ENCODE peak calls at places on chromosomes 7 and 10, in five cellular contexts. J, Q, E, S and H are unnamed samples.

GRCh38 chr7:43764039-43764789 is 5.7 kb downstream of the BLVRA start:
- DNase-seq in J (no peak), Q (no peak), E (peak; percentile 53), S (peak; percentile 86), H (no peak)

GRCh38 chr7:33601884-33602283 is 303.5 kb upstream of the BMPER start:
- DNase-seq in J (no peak), Q (no peak), E (no peak), S (no peak), H (no peak)

GRCh38 chr7:29123611-29124190 is 22.6 kb downstream of the CPVL start:
- DNase-seq in J (no peak), Q (no peak), E (no peak), S (no peak), H (no peak)

GRCh38 chr7:158828343-158829020 is 827 bp downstream of the ESYT2 start:
- DNase-seq in J (no peak), Q (peak; percentile 32), E (peak; percentile 30), S (peak; percentile 75), H (no peak)

GRCh38 chr10:72338180-72338579 is 16.5 kb downstream of the DNAJB12 start:
- DNase-seq in J (no peak), Q (no peak), E (no peak), S (no peak), H (no peak)

GRCh38 chr10:96275685-96276418 is 4.5 kb upstream of the BLNK start:
- DNase-seq in J (no peak), Q (no peak), E (no peak), S (peak; percentile 51), H (no peak)

GRCh38 chr10:112227331-112227961 is 43.9 kb upstream of the GPAM start:
- DNase-seq in J (no peak), Q (no peak), E (peak; percentile 44), S (peak; percentile 54), H (peak; percentile 62)

GRCh38 chr7:2472744-2473143 is 3.5 kb downstream of the GRIFIN start:
- DNase-seq in J (no peak), Q (no peak), E (no peak), S (no peak), H (no peak)

GRCh38 chr10:129035052-129035805 is 431.8 kb upstream of the MGMT start:
- DNase-seq in J (no peak), Q (no peak), E (no peak), S (no peak), H (no peak)

GRCh38 chr10:126013489-126014281 is 117.3 kb downstream of the FANK1 start:
- DNase-seq in J (no peak), Q (no peak), E (peak; percentile 97), S (no peak), H (peak; percentile 73)

GRCh38 chr10:18179901-18180300 is 39.7 kb downstream of the CACNB2 start:
- DNase-seq in J (no peak), Q (no peak), E (peak; percentile 87), S (no peak), H (peak; percentile 56)

GRCh38 chr7:98354511-98355249 is 46.2 kb downstream of the BAIAP2L1 start:
- DNase-seq in J (no peak), Q (no peak), E (peak; percentile 91), S (peak; percentile 75), H (peak; percentile 40)

GRCh38 chr10:82558208-82558607 is 683.2 kb downstream of the NRG3 start:
- DNase-seq in J (no peak), Q (no peak), E (peak; percentile 20), S (no peak), H (peak; percentile 4)

GRCh38 chr7:114921636-114922150 is at the start of gene MDFIC:
- DNase-seq in J (no peak), Q (no peak), E (no peak), S (peak; percentile 43), H (no peak)

GRCh38 chr7:33904680-33905388 is 505 bp upstream of the BMPER start:
- DNase-seq in J (no peak), Q (peak; percentile 45), E (peak; percentile 57), S (peak; percentile 44), H (no peak)

GRCh38 chr7:17581301-17581700 is 282.8 kb downstream of the AHR start:
- DNase-seq in J (no peak), Q (no peak), E (no peak), S (no peak), H (no peak)

GRCh38 chr7:71824356-71824755 is 587.8 kb downstream of the CALN1 start:
- DNase-seq in J (no peak), Q (no peak), E (peak; percentile 87), S (no peak), H (peak; percentile 36)

GRCh38 chr7:2399848-2400587 is 3.4 kb upstream of the CHST12 start:
- DNase-seq in J (no peak), Q (no peak), E (peak; percentile 97), S (peak; percentile 79), H (peak; percentile 93)

GRCh38 chr7:101386558-101387199 is 24.0 kb downstream of the COL26A1 start:
- DNase-seq in J (no peak), Q (peak; percentile 30), E (peak; percentile 21), S (no peak), H (peak; percentile 47)

DNA sequence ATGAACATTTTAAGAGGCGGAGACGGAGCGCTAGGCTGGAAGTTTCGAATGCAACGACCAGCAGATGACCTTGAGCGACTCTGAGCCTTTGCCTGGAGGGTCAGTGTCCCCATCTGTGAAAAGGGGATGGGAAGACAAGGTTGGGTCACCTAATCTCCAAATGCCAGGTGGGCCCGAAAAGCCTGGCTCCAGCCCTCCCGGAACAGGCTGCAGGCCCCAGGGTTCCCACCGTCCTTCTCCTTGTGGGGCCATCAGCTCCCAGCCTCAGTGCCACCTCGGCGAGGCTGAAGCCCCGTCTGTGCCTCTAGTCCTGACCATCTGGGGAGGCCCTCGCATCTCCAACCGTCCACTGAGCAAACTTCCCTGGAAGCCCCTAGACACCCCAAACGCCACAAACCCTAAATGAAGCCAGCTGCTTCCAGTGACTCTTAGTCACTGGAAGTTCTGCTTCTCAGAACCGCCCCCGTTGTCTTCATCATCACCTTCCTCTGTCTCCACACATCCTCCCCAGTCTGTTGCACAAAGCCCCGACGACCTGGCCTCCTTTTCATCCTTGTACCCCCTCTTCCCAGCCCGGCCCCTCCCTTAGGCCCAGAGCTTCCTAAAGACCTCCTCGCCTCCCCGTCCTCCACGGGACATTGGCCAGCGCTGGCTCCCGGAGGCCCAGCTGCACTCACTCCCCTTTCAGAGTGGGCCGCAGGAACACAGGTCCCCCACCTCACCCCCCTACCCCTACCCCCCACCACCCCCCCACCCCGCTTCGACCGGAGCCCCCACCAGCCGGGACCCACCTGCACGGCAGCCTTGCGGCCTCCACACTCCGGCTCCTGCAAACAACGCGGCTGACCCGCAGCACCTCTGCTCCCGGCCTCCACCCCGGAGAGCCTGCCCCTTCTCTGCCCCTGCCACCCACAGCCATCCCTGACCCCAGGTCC is 1.0 kb upstream of the DIP2C start:
- DNase-seq in J (no peak), Q (no peak), E (peak; percentile 17), S (no peak), H (no peak)
- H3K4me3 ChIP-seq in J (no peak overlapping the region), Q (peak overlapping the region; percentile 81), E (peak overlapping the region; percentile 40), S (peak overlapping the region; percentile 55), H (peak overlapping the region; percentile 56)

GRCh38 chr7:44982970-44983369 is 4.2 kb upstream of the MYO1G start:
- DNase-seq in J (no peak), Q (no peak), E (no peak), S (no peak), H (no peak)

GRCh38 chr7:44985033-44985695 is 6.3 kb upstream of the MYO1G start:
- DNase-seq in J (no peak), Q (no peak), E (no peak), S (no peak), H (no peak)

GRCh38 chr7:44983742-44984477 is 5.1 kb upstream of the MYO1G start:
- DNase-seq in J (no peak), Q (no peak), E (no peak), S (no peak), H (no peak)

GRCh38 chr7:44985900-44986217 is 7.0 kb upstream of the MYO1G start:
- DNase-seq in J (no peak), Q (no peak), E (no peak), S (no peak), H (no peak)

DNA sequence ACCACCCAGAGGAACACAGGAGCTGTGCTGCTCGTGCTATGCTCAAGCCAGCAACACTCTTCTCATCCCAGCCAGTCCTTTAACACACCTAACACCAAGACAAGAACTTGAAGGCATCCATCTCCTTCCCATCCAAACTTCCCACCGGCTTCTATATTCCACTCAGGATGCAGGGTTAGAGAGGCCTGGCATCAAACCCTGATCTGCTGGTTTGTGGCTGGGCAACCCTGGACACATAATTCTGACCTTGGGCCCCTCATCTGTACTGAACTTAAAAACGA is 5.6 kb upstream of the MYO1G start:
- DNase-seq in J (no peak), Q (no peak), E (no peak), S (no peak), H (no peak)
- H3K4me3 ChIP-seq in J (peak overlapping the region; percentile 99), Q (no peak overlapping the region), E (no peak overlapping the region), S (no peak overlapping the region), H (peak overlapping the region; percentile 12)

DNA sequence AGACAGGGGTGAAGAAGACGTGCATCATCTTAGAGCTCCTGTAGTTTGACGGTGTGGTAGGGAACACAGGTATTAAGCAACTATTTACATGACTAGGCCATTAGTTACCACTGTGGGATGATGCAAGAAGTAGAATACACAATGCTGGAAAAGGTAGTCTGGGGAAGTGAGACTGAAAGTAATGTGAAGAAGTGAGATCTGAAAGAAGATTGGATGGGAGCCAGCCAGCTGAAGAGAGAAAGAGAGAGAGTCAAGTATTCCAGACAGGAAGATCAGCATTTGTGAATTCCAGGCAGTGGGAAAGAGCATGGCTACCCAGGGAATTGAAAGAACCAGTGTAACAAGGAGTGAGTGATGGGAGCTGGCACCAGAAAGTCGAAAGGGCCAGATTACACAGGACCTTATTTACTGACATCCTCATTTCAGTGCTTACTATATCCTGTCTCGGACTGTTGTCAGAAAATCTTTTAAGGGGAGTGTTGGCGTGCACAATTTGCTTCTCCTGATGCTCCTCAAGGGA is 4.0 kb upstream of the CFAP58 start:
- DNase-seq in J (no peak), Q (no peak), E (peak; percentile 67), S (no peak), H (peak; percentile 74)
- H3K4me3 ChIP-seq in J (no peak overlapping the region), Q (no peak overlapping the region), E (no peak overlapping the region), S (peak overlapping the region; percentile 22), H (no peak overlapping the region)

GRCh38 chr10:119210633-119211032 is 3.3 kb downstream of the GRK5 start:
- DNase-seq in J (no peak), Q (no peak), E (no peak), S (no peak), H (no peak)

GRCh38 chr10:119209736-119210355 is 2.5 kb downstream of the GRK5 start:
- DNase-seq in J (no peak), Q (no peak), E (peak; percentile 27), S (no peak), H (no peak)

GRCh38 chr10:119207713-119208552 is 562 bp downstream of the GRK5 start:
- DNase-seq in J (no peak), Q (peak; percentile 58), E (peak; percentile 64), S (peak; percentile 68), H (no peak)

GRCh38 chr10:119208553-119208940 is 1.2 kb downstream of the GRK5 start:
- DNase-seq in J (no peak), Q (no peak), E (peak; percentile 33), S (no peak), H (no peak)

DNA sequence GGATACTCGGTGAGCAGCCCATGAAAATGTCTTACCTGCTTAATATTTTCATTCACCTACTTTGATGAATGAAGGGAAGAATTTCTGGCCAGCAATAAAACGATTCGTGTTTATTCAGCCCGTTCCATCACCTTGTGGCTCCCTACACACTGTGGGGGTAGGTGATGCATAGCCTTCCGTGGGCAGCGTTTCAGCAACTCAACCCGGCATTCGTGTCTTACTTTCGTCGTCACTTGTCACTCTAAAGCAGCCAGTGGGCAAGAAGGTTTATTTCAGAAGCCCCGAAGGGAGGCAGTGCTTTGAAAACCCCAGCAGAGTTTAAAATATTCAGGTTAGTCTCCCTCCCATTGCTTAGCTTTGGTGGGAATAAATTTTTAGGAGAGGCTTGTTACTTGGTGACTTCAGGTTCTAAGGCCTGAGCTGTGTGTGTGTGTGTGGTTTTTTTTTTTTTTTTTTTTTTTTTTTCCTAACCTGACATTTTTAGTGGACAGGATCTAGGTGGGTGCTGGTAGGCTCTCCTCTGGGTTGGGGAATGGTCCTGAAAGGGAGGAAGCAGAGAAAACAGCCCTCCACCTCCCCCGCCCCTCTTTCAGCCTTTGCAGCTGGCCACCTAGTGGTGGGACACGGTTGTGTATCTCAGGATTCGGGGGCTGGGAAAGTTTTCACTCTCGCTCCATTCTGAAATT is 1.8 kb downstream of the GRK5 start:
- DNase-seq in J (no peak), Q (peak; percentile 67), E (peak; percentile 52), S (peak; percentile 70), H (no peak)
- H3K4me3 ChIP-seq in J (peak overlapping the region; percentile 78), Q (peak overlapping the region; percentile 16), E (peak overlapping the region; percentile 58), S (peak overlapping the region; percentile 79), H (peak overlapping the region; percentile 74)